ENCODE peak calls at places on chromosome 16, in eight cellular contexts. S, M, X, C, V, N, I and B are unnamed samples.

GRCh38 chr16:19110537-19111391 is 3.0 kb upstream of the ITPRIPL2 start:
- DNase-seq in S (no peak), M (no peak), X (no peak), C (no peak), V (no peak), N (no peak), I (no peak), B (no peak)

GRCh38 chr16:67115649-67116048 is 5.9 kb downstream of the PHAF1 start:
- DNase-seq in S (no peak), M (no peak), X (peak; percentile 83), C (peak; percentile 73), V (peak; percentile 95), N (peak; percentile 62), I (peak; percentile 67), B (no peak)

GRCh38 chr16:2386990-2387389 is 42.3 kb upstream of the CCNF start:
- DNase-seq in S (no peak), M (no peak), X (no peak), C (no peak), V (no peak), N (no peak), I (no peak), B (no peak)

GRCh38 chr16:17125671-17126070 is 345.1 kb downstream of the XYLT1 start:
- DNase-seq in S (no peak), M (no peak), X (no peak), C (no peak), V (peak; percentile 12), N (no peak), I (no peak), B (no peak)

GRCh38 chr16:2143874-2144485 is 4.4 kb upstream of the RAB26 start:
- DNase-seq in S (no peak), M (no peak), X (no peak), C (peak; percentile 84), V (no peak), N (no peak), I (no peak), B (peak; percentile 5)

GRCh38 chr16:70743791-70744190 is 57.2 kb downstream of the VAC14 start:
- DNase-seq in S (no peak), M (no peak), X (no peak), C (no peak), V (no peak), N (no peak), I (no peak), B (no peak)

GRCh38 chr16:1553976-1554825 is 20.7 kb downstream of the TMEM204 start:
- DNase-seq in S (no peak), M (no peak), X (no peak), C (no peak), V (no peak), N (no peak), I (no peak), B (no peak)

GRCh38 chr16:49634235-49635008 is 221.5 kb downstream of the ZNF423 start:
- DNase-seq in S (no peak), M (no peak), X (no peak), C (peak; percentile 75), V (no peak), N (no peak), I (no peak), B (no peak)

GRCh38 chr16:3026003-3026378 is 2.2 kb downstream of the THOC6 start:
- DNase-seq in S (no peak), M (no peak), X (no peak), C (no peak), V (no peak), N (no peak), I (no peak), B (peak; percentile 11)

GRCh38 chr16:10256855-10257641 is 74.8 kb upstream of the GRIN2A start:
- DNase-seq in S (peak; percentile 26), M (peak; percentile 75), X (peak; percentile 78), C (no peak), V (peak; percentile 57), N (peak; percentile 66), I (peak; percentile 3), B (peak; percentile 77)

GRCh38 chr16:9408297-9408696 is 316.9 kb downstream of the HAPSTR1 start:
- DNase-seq in S (no peak), M (no peak), X (no peak), C (no peak), V (no peak), N (no peak), I (no peak), B (no peak)

GRCh38 chr16:31352344-31353115 is 2.4 kb upstream of the ITGAX start:
- DNase-seq in S (no peak), M (no peak), X (no peak), C (no peak), V (no peak), N (no peak), I (no peak), B (no peak)

GRCh38 chr16:81315271-81316175 is 761 bp downstream of the GAN start:
- DNase-seq in S (peak; percentile 27), M (peak; percentile 33), X (peak; percentile 79), C (peak; percentile 89), V (peak; percentile 61), N (peak; percentile 91), I (peak; percentile 43), B (peak; percentile 81)

GRCh38 chr16:29744541-29745101 is 1.2 kb downstream of the C16orf54 start:
- DNase-seq in S (no peak), M (no peak), X (no peak), C (no peak), V (no peak), N (no peak), I (no peak), B (no peak)

GRCh38 chr16:10895053-10895946 is 18.3 kb downstream of the CIITA start:
- DNase-seq in S (no peak), M (peak; percentile 64), X (peak; percentile 81), C (no peak), V (peak; percentile 79), N (peak; percentile 64), I (peak; percentile 33), B (peak; percentile 79)

GRCh38 chr16:89574681-89575246 is 794 bp upstream of the CPNE7 start:
- DNase-seq in S (peak; percentile 44), M (no peak), X (peak; percentile 96), C (no peak), V (peak; percentile 93), N (peak; percentile 93), I (peak; percentile 75), B (peak; percentile 88)

GRCh38 chr16:3971261-3971660 is 90.7 kb upstream of the CREBBP start:
- DNase-seq in S (no peak), M (no peak), X (no peak), C (no peak), V (peak; percentile 19), N (peak; percentile 70), I (peak; percentile 91), B (peak; percentile 32)

GRCh38 chr16:79055251-79055972 is 545.1 kb downstream of the MAF start:
- DNase-seq in S (no peak), M (no peak), X (no peak), C (no peak), V (no peak), N (no peak), I (no peak), B (no peak)

GRCh38 chr16:54447606-54448440 is 161.2 kb upstream of the IRX3 start:
- DNase-seq in S (no peak), M (no peak), X (peak; percentile 86), C (no peak), V (peak; percentile 84), N (peak; percentile 74), I (peak; percentile 70), B (peak; percentile 48)

GRCh38 chr16:84532855-84533486 is 28.5 kb upstream of the MEAK7 start:
- DNase-seq in S (no peak), M (no peak), X (no peak), C (no peak), V (no peak), N (peak; percentile 19), I (peak; percentile 17), B (no peak)

GRCh38 chr16:1828645-1829410 is 1.8 kb downstream of the FAHD1 start:
- DNase-seq in S (no peak), M (no peak), X (no peak), C (no peak), V (no peak), N (no peak), I (no peak), B (peak; percentile 65)

GRCh38 chr16:10752843-10753523 is 9.3 kb downstream of the NUBP1 start:
- DNase-seq in S (no peak), M (no peak), X (no peak), C (no peak), V (no peak), N (no peak), I (no peak), B (no peak)

GRCh38 chr16:89115216-89115949 is 21.7 kb downstream of the ACSF3 start:
- DNase-seq in S (peak; percentile 99), M (no peak), X (no peak), C (peak; percentile 92), V (no peak), N (no peak), I (no peak), B (no peak)

GRCh38 chr16:50065241-50065623 is 538 bp upstream of the HEATR3 start:
- DNase-seq in S (no peak), M (no peak), X (no peak), C (no peak), V (no peak), N (no peak), I (no peak), B (no peak)

GRCh38 chr16:79758615-79759346 is 158.2 kb upstream of the MAF start:
- DNase-seq in S (no peak), M (no peak), X (no peak), C (no peak), V (no peak), N (no peak), I (peak; percentile 57), B (peak; percentile 44)

GRCh38 chr16:4675864-4676786 is 17.2 kb upstream of the NUDT16L1 start:
- DNase-seq in S (peak; percentile 78), M (no peak), X (no peak), C (no peak), V (no peak), N (no peak), I (no peak), B (no peak)

GRCh38 chr16:47627056-47627455 is 165.9 kb downstream of the PHKB start:
- DNase-seq in S (no peak), M (no peak), X (no peak), C (no peak), V (no peak), N (no peak), I (no peak), B (no peak)

GRCh38 chr16:58588406-58588805 is 41.2 kb downstream of the CNOT1 start:
- DNase-seq in S (no peak), M (no peak), X (no peak), C (no peak), V (no peak), N (no peak), I (no peak), B (no peak)

GRCh38 chr16:57590654-57591085 is 37.8 kb upstream of the ADGRG1 start:
- DNase-seq in S (no peak), M (no peak), X (peak; percentile 66), C (peak; percentile 82), V (peak; percentile 53), N (peak; percentile 48), I (peak; percentile 46), B (peak; percentile 59)

GRCh38 chr16:68404736-68405345 is 43.5 kb downstream of the SMPD3 start:
- DNase-seq in S (no peak), M (no peak), X (no peak), C (no peak), V (no peak), N (no peak), I (no peak), B (no peak)

GRCh38 chr16:1989209-1989825 is 453 bp upstream of the SYNGR3 start:
- DNase-seq in S (no peak), M (no peak), X (no peak), C (no peak), V (no peak), N (no peak), I (no peak), B (no peak)

GRCh38 chr16:80719573-80719972 is 84.8 kb downstream of the CDYL2 start:
- DNase-seq in S (no peak), M (no peak), X (no peak), C (no peak), V (no peak), N (no peak), I (no peak), B (no peak)

GRCh38 chr16:54812229-54812628 is 118.4 kb upstream of the IRX5 start:
- DNase-seq in S (no peak), M (no peak), X (peak; percentile 23), C (no peak), V (peak; percentile 20), N (peak; percentile 2), I (no peak), B (no peak)

GRCh38 chr16:280552-280951 is at the start of gene ARHGDIG:
- DNase-seq in S (no peak), M (peak; percentile 54), X (peak; percentile 77), C (no peak), V (peak; percentile 27), N (peak; percentile 56), I (no peak), B (peak; percentile 53)